ENCODE peak calls at places on chromosomes 3 and 15, in eight cellular contexts. One of them, this sample, is unnamed.

GRCh38 chr3:131750256-131750655 is 247.5 kb upstream of the MRPL3 start:
- DNase-seq in K562: no peak
- DNase-seq in activated CD8-positive, alpha-beta memory T cell treated with anti-CD3 and anti-CD28 coated beads for 4 hours: no peak
- DNase-seq in GM10248: no peak
- DNase-seq in NCI-H2081: no peak
- DNase-seq in AG09309: no peak
- DNase-seq in NCI-H1105: no peak
- DNase-seq in dermis blood vessel endothelial cell: no peak
- DNase-seq in this sample: no peak

GRCh38 chr3:18069564-18069963 is 327.1 kb upstream of the TBC1D5 start:
- DNase-seq in NCI-H2081: no peak
- DNase-seq in AG09309: no peak
- DNase-seq in NCI-H1105: no peak
- DNase-seq in GM10248: no peak
- DNase-seq in dermis blood vessel endothelial cell: no peak
- DNase-seq in K562: no peak
- DNase-seq in activated CD8-positive, alpha-beta memory T cell treated with anti-CD3 and anti-CD28 coated beads for 4 hours: no peak
- DNase-seq in this sample: no peak

GRCh38 chr15:74045184-74045583 is 37.2 kb downstream of the GOLGA6A start:
- DNase-seq in GM10248: no peak
- DNase-seq in NCI-H1105: no peak
- DNase-seq in K562: no peak
- DNase-seq in activated CD8-positive, alpha-beta memory T cell treated with anti-CD3 and anti-CD28 coated beads for 4 hours: no peak
- DNase-seq in dermis blood vessel endothelial cell: no peak
- DNase-seq in AG09309: no peak
- DNase-seq in NCI-H2081: no peak
- DNase-seq in this sample: no peak

GRCh38 chr15:99605490-99605931 is 39.7 kb downstream of the MEF2A start:
- DNase-seq in K562: no peak
- DNase-seq in NCI-H2081: no peak
- DNase-seq in NCI-H1105: no peak
- DNase-seq in dermis blood vessel endothelial cell: no peak
- DNase-seq in AG09309: no peak
- DNase-seq in activated CD8-positive, alpha-beta memory T cell treated with anti-CD3 and anti-CD28 coated beads for 4 hours: no peak
- DNase-seq in GM10248: no peak
- DNase-seq in this sample: no peak

GRCh38 chr3:124860599-124860998 is 26.6 kb downstream of the ITGB5 start:
- DNase-seq in AG09309: peak; percentile 81
- DNase-seq in GM10248: no peak
- DNase-seq in NCI-H1105: no peak
- DNase-seq in dermis blood vessel endothelial cell: peak; percentile 94
- DNase-seq in activated CD8-positive, alpha-beta memory T cell treated with anti-CD3 and anti-CD28 coated beads for 4 hours: no peak
- DNase-seq in NCI-H2081: no peak
- DNase-seq in K562: no peak
- DNase-seq in this sample: peak; percentile 41

GRCh38 chr3:133532951-133533350 is 40.5 kb upstream of the CDV3 start:
- DNase-seq in dermis blood vessel endothelial cell: no peak
- DNase-seq in AG09309: no peak
- DNase-seq in activated CD8-positive, alpha-beta memory T cell treated with anti-CD3 and anti-CD28 coated beads for 4 hours: no peak
- DNase-seq in K562: no peak
- DNase-seq in NCI-H2081: no peak
- DNase-seq in GM10248: no peak
- DNase-seq in NCI-H1105: no peak
- DNase-seq in this sample: no peak

GRCh38 chr15:60223161-60223560 is 174.6 kb downstream of the ANXA2 start:
- DNase-seq in K562: no peak
- DNase-seq in NCI-H2081: peak; percentile 58
- DNase-seq in GM10248: no peak
- DNase-seq in dermis blood vessel endothelial cell: no peak
- DNase-seq in activated CD8-positive, alpha-beta memory T cell treated with anti-CD3 and anti-CD28 coated beads for 4 hours: no peak
- DNase-seq in AG09309: no peak
- DNase-seq in NCI-H1105: peak; percentile 18
- DNase-seq in this sample: no peak

GRCh38 chr3:144189044-144189443 is 217.4 kb downstream of the DIPK2A start:
- DNase-seq in NCI-H1105: no peak
- DNase-seq in K562: no peak
- DNase-seq in activated CD8-positive, alpha-beta memory T cell treated with anti-CD3 and anti-CD28 coated beads for 4 hours: no peak
- DNase-seq in AG09309: no peak
- DNase-seq in NCI-H2081: no peak
- DNase-seq in dermis blood vessel endothelial cell: no peak
- DNase-seq in GM10248: no peak
- DNase-seq in this sample: no peak

This sample was measured in left ventricle myocardium superior.